ENCODE peak calls at places on chromosomes 3 and 15, in five cellular contexts. One of them, this sample, is unnamed.

GRCh38 chr3:190227064-190227463 is 95.2 kb downstream of the CLDN1 start:
- DNase-seq in AG10803: no peak
- DNase-seq in HL-60: no peak
- DNase-seq in D721Med: no peak
- DNase-seq in K562: no peak
- DNase-seq in this sample: no peak

GRCh38 chr15:70741107-70741511 is 22.2 kb downstream of the UACA start:
- DNase-seq in HL-60: no peak
- DNase-seq in AG10803: peak; percentile 90
- DNase-seq in K562: no peak
- DNase-seq in D721Med: no peak
- DNase-seq in this sample: no peak

GRCh38 chr3:77885381-77885780 is 845.5 kb downstream of the ROBO2 start:
- DNase-seq in D721Med: no peak
- DNase-seq in AG10803: no peak
- DNase-seq in HL-60: no peak
- DNase-seq in K562: no peak
- DNase-seq in this sample: no peak

GRCh38 chr15:88769161-88769971 is 33.9 kb upstream of the ACAN start:
- DNase-seq in D721Med: no peak
- DNase-seq in K562: no peak
- DNase-seq in AG10803: peak; percentile 6
- DNase-seq in HL-60: no peak
- DNase-seq in this sample: peak; percentile 17

GRCh38 chr3:134249935-134250716 is 533 bp downstream of the RYK start:
- DNase-seq in HL-60: no peak
- DNase-seq in D721Med: no peak
- DNase-seq in K562: peak; percentile 55
- DNase-seq in AG10803: peak; percentile 40
- DNase-seq in this sample: peak; percentile 72

GRCh38 chr15:65836665-65837064 is 32.6 kb upstream of the RAB11A start:
- DNase-seq in D721Med: no peak
- DNase-seq in K562: no peak
- DNase-seq in HL-60: no peak
- DNase-seq in AG10803: no peak
- DNase-seq in this sample: no peak

GRCh38 chr3:12479919-12480425 is 4.3 kb upstream of the TSEN2 start:
- DNase-seq in D721Med: peak; percentile 81
- DNase-seq in HL-60: no peak
- DNase-seq in K562: peak; percentile 78
- DNase-seq in AG10803: peak; percentile 39
- DNase-seq in this sample: peak; percentile 18

GRCh38 chr15:31296304-31297220 is 30.1 kb upstream of the KLF13 start:
- DNase-seq in K562: no peak
- DNase-seq in D721Med: no peak
- DNase-seq in HL-60: no peak
- DNase-seq in AG10803: no peak
- DNase-seq in this sample: no peak

GRCh38 chr15:62588930-62589655 is 424.0 kb upstream of the C2CD4B start:
- DNase-seq in AG10803: peak; percentile 88
- DNase-seq in K562: no peak
- DNase-seq in HL-60: no peak
- DNase-seq in D721Med: no peak
- DNase-seq in this sample: no peak

GRCh38 chr15:53693729-53694533 is 65.5 kb downstream of the WDR72 start:
- DNase-seq in HL-60: no peak
- DNase-seq in K562: no peak
- DNase-seq in AG10803: no peak
- DNase-seq in D721Med: no peak
- DNase-seq in this sample: no peak

GRCh38 chr3:62686916-62687315 is 188.3 kb downstream of the CADPS start:
- DNase-seq in AG10803: no peak
- DNase-seq in K562: no peak
- DNase-seq in D721Med: no peak
- DNase-seq in HL-60: no peak
- DNase-seq in this sample: no peak

GRCh38 chr15:69559440-69560215 is 107.0 kb downstream of the RPLP1 start:
- DNase-seq in K562: no peak
- DNase-seq in D721Med: no peak
- DNase-seq in HL-60: no peak
- DNase-seq in AG10803: peak; percentile 12
- DNase-seq in this sample: no peak
- TF ChIP-seq CTCF in K562: no peak
- TF ChIP-seq CTCF in D721Med: no peak
- TF ChIP-seq CTCF in HL-60: no peak
- TF ChIP-seq CTCF in AG10803: no peak
- TF ChIP-seq CTCF in this sample: no peak

GRCh38 chr15:77634266-77634962 is 1.7 kb upstream of the LINGO1 start:
- DNase-seq in HL-60: peak; percentile 61
- DNase-seq in D721Med: peak; percentile 73
- DNase-seq in AG10803: peak; percentile 23
- DNase-seq in K562: peak; percentile 77
- DNase-seq in this sample: peak; percentile 88
- TF ChIP-seq CTCF in HL-60: peak; percentile 47
- TF ChIP-seq CTCF in D721Med: peak; percentile 64
- TF ChIP-seq CTCF in AG10803: peak; percentile 46
- TF ChIP-seq CTCF in K562: peak; percentile 83
- TF ChIP-seq CTCF in this sample: peak; percentile 74

GRCh38 chr15:82650046-82650670 is 3.0 kb upstream of the CPEB1 start:
- DNase-seq in K562: no peak
- DNase-seq in D721Med: no peak
- DNase-seq in AG10803: no peak
- DNase-seq in HL-60: no peak
- DNase-seq in this sample: no peak

GRCh38 chr15:82647835-82648256 is 683 bp upstream of the CPEB1 start:
- DNase-seq in K562: peak; percentile 83
- DNase-seq in AG10803: no peak
- DNase-seq in D721Med: peak; percentile 73
- DNase-seq in HL-60: no peak
- DNase-seq in this sample: no peak

GRCh38 chr15:82649226-82649999 is 2.2 kb upstream of the CPEB1 start:
- DNase-seq in HL-60: no peak
- DNase-seq in D721Med: no peak
- DNase-seq in AG10803: no peak
- DNase-seq in K562: peak; percentile 33
- DNase-seq in this sample: no peak

GRCh38 chr15:82647045-82647834 is at the start of gene CPEB1:
- DNase-seq in K562: peak; percentile 90
- DNase-seq in AG10803: peak; percentile 35
- DNase-seq in D721Med: peak; percentile 89
- DNase-seq in HL-60: no peak
- DNase-seq in this sample: peak; percentile 30

GRCh38 chr15:82648257-82649103 is 1.3 kb upstream of the CPEB1 start:
- DNase-seq in K562: no peak
- DNase-seq in D721Med: no peak
- DNase-seq in AG10803: peak; percentile 4
- DNase-seq in HL-60: no peak
- DNase-seq in this sample: no peak
- TF ChIP-seq CTCF in K562: no peak
- TF ChIP-seq CTCF in D721Med: no peak
- TF ChIP-seq CTCF in AG10803: no peak
- TF ChIP-seq CTCF in HL-60: no peak
- TF ChIP-seq CTCF in this sample: no peak

DNA sequence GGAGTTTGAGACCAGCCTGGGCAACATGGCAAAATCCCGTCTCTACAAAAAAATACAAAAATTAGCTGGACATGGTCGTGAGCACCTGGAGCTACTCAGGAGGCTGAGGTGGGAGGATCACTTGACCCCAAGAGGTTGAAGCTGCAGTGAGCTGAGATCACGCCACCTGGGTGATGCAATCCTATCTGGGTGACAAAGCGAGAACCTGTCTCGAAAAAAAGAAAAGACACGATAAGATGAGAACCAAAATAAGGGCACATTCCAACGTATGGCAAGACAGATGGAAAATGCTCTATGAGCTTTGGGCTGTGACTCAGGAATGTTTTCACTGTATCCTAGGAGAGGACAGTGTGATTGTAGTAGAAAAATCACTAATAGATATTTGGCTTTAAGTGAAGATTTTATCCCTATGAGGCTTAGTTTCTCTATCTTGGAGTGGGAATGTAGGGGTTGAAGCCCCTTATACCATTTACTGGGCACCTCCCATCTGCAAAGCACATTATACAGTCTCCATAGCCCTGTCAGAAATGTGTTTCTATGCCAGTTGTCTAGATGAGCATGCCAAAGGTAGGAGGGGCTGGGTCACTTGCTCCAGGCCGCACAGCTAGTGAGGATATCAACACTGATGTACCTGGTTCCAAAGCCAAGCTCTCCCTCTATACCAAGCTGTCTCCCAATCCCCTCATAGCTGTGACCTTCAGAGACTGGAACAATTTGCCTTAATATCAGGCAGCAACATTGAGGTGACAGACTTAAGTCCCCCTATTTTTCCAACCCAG is 53.6 kb upstream of the NR2E3 start:
- DNase-seq in AG10803: no peak
- DNase-seq in K562: no peak
- DNase-seq in HL-60: no peak
- DNase-seq in D721Med: no peak
- DNase-seq in this sample: no peak
- TF ChIP-seq CTCF in AG10803: no peak
- TF ChIP-seq CTCF in K562: no peak
- TF ChIP-seq CTCF in HL-60: no peak
- TF ChIP-seq CTCF in D721Med: no peak
- TF ChIP-seq CTCF in this sample: no peak

DNA sequence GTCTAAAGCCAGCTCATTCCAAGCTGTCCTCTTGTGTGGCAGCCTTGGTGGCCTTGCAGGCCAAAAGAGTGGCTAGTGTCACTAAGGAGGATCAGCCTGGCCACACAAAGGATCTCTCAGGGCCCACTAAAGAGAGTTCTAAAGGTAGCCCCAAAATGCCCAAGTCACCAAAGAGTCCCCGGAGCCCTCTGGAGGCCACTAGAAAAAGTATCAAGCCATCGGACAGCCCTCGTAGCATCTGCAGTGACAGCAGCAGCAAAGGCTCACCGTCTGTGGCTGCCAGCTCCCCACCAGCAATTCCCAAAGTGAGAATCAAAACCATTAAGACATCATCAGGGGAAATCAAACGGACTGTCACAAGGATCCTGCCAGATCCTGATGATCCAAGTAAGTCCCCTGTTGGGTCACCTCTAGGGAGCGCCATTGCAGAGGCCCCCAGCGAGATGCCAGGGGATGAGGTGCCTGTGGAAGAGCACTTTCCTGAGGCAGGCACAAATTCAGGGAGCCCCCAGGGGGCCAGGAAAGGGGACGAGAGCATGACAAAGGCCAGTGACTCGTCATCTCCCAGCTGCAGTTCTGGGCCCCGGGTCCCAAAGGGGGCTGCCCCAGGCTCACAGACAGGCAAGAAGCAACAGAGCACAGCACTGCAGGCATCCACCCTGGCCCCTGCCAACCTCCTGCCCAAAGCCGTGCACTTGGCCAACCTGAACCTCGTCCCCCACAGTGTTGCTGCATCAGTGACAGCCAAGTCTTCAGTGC is 33.5 kb upstream of the ALPK3 start:
- DNase-seq in D721Med: no peak
- DNase-seq in HL-60: no peak
- DNase-seq in K562: no peak
- DNase-seq in AG10803: no peak
- DNase-seq in this sample: no peak
- TF ChIP-seq CTCF in D721Med: no peak
- TF ChIP-seq CTCF in HL-60: no peak
- TF ChIP-seq CTCF in K562: peak; percentile 1
- TF ChIP-seq CTCF in AG10803: no peak
- TF ChIP-seq CTCF in this sample: no peak